ENCODE peak calls at places on chromosome 19, in six cellular contexts. F is H54, S is NB4, N is stomach, C is tibial nerve, O is ovary. A is an unnamed sample.

GRCh38 chr19:39252458-39252857 is 3.8 kb upstream of the IFNL4 start:
- DNase-seq in F (no peak), S (no peak), N (no peak), C (no peak), O (no peak), A (no peak)

GRCh38 chr19:35026418-35026817 is 3.9 kb upstream of the SCN1B start:
- DNase-seq in F (no peak), S (no peak), N (no peak), C (no peak), O (no peak), A (no peak)

GRCh38 chr19:38599722-38600121 is 18.0 kb downstream of the MAP4K1 start:
- DNase-seq in F (no peak), S (no peak), N (no peak), C (no peak), O (no peak), A (no peak)

GRCh38 chr19:47433121-47433520 is 13.8 kb upstream of the MEIS3 start:
- DNase-seq in F (no peak), S (peak; percentile 91), N (no peak), C (no peak), O (no peak), A (no peak)

GRCh38 chr19:33134571-33135041 is 2.7 kb downstream of the WDR88 start:
- DNase-seq in F (no peak), S (no peak), N (no peak), C (no peak), O (no peak), A (no peak)

GRCh38 chr19:3047307-3048189 is 14.7 kb downstream of the TLE5 start:
- DNase-seq in F (peak; percentile 100), S (peak; percentile 70), N (peak; percentile 87), C (peak; percentile 93), O (peak; percentile 91), A (peak; percentile 92)

GRCh38 chr19:1755467-1756155 is 2.3 kb downstream of the ONECUT3 start:
- DNase-seq in F (no peak), S (no peak), N (no peak), C (no peak), O (no peak), A (no peak)

GRCh38 chr19:1269065-1269477 is at the start of gene CIRBP:
- DNase-seq in F (peak; percentile 97), S (peak; percentile 96), N (peak; percentile 100), C (peak; percentile 100), O (peak; percentile 100), A (peak; percentile 100)

GRCh38 chr19:30385666-30386065 is 13.5 kb downstream of the ZNF536 start:
- DNase-seq in F (no peak), S (no peak), N (peak; percentile 14), C (no peak), O (no peak), A (no peak)

GRCh38 chr19:32012886-32013635 is 332.3 kb upstream of the ZNF507 start:
- DNase-seq in F (no peak), S (no peak), N (no peak), C (no peak), O (no peak), A (no peak)

GRCh38 chr19:56324425-56324824 is 9.8 kb upstream of the ZSCAN5A start:
- DNase-seq in F (no peak), S (no peak), N (no peak), C (no peak), O (no peak), A (no peak)

GRCh38 chr19:29293736-29294342 is 80.9 kb upstream of the UQCRFS1 start:
- DNase-seq in F (no peak), S (peak; percentile 56), N (no peak), C (no peak), O (peak; percentile 17), A (no peak)

DNA sequence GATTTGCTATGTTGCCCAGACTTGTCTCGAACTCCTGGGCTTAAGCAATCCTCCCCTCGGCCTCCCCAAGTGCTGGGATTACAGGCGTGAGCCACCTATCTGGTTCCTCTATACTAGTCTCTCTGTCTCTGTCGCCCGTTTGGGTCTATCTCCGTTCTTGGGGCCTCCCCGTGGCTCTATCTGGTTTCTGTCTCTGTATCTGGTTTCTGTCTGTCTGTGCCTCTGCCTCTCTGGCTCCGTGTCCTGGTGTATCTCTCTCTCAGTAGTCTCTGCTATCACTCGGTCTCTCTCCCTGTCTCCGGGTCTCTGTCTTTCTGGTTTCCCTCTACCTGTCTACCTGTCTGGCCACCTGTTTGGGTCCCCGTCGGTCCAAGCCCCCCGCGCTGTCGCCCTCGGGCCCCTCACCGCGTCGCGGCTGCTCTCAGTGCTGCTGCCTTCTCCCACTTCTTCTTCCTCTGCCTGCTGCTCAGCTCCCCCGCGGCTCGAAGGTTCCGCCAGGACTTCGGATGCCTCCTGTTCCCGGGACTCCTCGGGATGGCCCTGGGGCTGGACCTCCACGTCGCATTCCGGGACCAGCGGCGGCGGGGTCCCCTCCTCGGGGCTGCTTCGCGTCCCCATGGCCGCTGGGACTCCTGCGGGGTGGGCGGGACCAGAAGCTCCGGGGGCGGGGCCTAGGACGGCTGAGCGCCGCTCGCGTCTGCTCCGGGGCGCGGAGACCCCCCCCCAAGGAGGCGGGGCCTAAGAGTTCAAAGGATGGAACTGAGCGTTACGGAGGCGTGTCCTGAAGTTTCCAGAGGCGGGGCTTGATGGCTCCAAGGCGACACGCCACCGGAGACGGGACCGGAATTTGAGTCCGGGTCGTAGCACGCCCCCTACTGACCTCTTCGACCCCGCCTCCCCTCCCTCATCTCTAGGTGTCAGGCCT is 783 bp downstream of the PHLDB3 start:
- DNase-seq in F (peak; percentile 97), S (peak; percentile 73), N (peak; percentile 98), C (peak; percentile 98), O (peak; percentile 99), A (peak; percentile 98)
- TF ChIP-seq POLR2A in F (peak; percentile 32), S (no peak), N (no peak), C (peak; percentile 89), O (peak; percentile 46), A (peak; percentile 9)

GRCh38 chr19:18377026-18377425 is 8.9 kb upstream of the GDF15 start:
- DNase-seq in F (no peak), S (no peak), N (peak; percentile 63), C (no peak), O (no peak), A (no peak)
- TF ChIP-seq POLR2A in F (no peak), S (no peak), N (no peak), C (no peak), O (no peak), A (no peak)

DNA sequence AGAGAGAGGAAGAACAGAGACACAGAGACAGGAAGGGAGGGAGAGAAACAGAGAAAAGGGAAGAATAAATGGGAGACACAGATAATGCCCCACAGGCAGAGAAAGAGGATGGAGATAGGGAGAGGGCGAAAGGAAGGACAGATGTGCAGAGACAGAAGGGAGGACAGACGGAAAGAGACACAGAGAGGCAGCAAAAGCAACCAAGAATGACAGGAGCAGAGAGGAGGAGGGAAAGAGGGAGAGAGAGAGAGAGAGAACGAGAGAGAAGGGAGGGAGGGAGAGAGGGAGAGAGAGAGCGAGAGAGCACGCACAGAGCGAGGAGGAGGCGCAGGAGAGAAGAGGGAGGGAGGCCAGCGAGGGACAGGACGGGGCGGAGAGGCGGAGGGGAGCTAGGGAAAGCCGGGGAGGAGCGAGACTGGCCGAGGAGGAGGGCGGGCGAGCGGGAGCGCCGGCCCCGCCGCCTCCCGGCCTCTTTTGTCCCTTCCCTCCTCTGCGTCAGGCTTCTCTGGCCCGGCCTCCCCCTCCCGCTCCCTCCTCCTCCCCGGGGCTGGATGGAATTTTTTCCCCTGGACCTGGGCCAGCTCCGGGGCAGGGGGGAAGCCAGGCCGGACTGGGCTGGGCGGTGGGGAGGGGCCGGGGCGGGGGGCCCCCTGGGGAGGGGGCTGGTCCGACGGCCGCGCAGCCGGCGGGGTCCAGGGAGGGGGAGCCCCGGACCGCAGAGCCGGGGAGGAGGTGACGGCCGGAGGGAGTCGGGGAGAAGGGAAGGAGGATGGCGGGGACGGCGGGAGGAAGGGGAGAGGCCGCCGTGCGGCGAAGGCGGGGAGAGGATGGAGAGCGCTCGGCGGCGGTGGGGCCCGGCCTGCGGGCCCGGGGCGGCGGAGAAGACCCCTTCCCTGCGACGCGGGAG is 4.2 kb upstream of the SPACA6 start:
- DNase-seq in F (peak; percentile 56), S (no peak), N (peak; percentile 88), C (peak; percentile 90), O (peak; percentile 97), A (peak; percentile 92)
- TF ChIP-seq POLR2A in F (peak; percentile 50), S (no peak), N (no peak), C (peak; percentile 70), O (peak; percentile 22), A (no peak)

GRCh38 chr19:49020342-49020741 is 3.5 kb upstream of the LHB start:
- DNase-seq in F (no peak), S (no peak), N (peak; percentile 31), C (no peak), O (no peak), A (peak; percentile 38)

GRCh38 chr19:49017666-49018351 is 918 bp upstream of the LHB start:
- DNase-seq in F (peak; percentile 59), S (peak; percentile 81), N (peak; percentile 53), C (no peak), O (peak; percentile 62), A (peak; percentile 30)

GRCh38 chr19:49017041-49017665 is at the start of gene LHB:
- DNase-seq in F (no peak), S (no peak), N (no peak), C (no peak), O (no peak), A (no peak)

GRCh38 chr19:49020931-49021895 is 2.9 kb downstream of the CGB3 start:
- DNase-seq in F (no peak), S (peak; percentile 47), N (no peak), C (no peak), O (no peak), A (no peak)

GRCh38 chr19:49019242-49019932 is 2.5 kb upstream of the LHB start:
- DNase-seq in F (peak; percentile 37), S (peak; percentile 46), N (peak; percentile 83), C (peak; percentile 25), O (peak; percentile 75), A (peak; percentile 66)
- TF ChIP-seq POLR2A in F (no peak), S (no peak), N (no peak), C (no peak), O (no peak), A (no peak)

GRCh38 chr19:36072081-36072480 is 17.4 kb downstream of the WDR62 start:
- DNase-seq in F (no peak), S (no peak), N (no peak), C (no peak), O (no peak), A (no peak)
- TF ChIP-seq POLR2A in F (no peak), S (no peak), N (no peak), C (no peak), O (no peak), A (no peak)

GRCh38 chr19:48822514-48822913 is 11.7 kb upstream of the BCAT2 start:
- DNase-seq in F (no peak), S (no peak), N (no peak), C (no peak), O (no peak), A (no peak)
- TF ChIP-seq POLR2A in F (no peak), S (no peak), N (no peak), C (no peak), O (no peak), A (no peak)

DNA sequence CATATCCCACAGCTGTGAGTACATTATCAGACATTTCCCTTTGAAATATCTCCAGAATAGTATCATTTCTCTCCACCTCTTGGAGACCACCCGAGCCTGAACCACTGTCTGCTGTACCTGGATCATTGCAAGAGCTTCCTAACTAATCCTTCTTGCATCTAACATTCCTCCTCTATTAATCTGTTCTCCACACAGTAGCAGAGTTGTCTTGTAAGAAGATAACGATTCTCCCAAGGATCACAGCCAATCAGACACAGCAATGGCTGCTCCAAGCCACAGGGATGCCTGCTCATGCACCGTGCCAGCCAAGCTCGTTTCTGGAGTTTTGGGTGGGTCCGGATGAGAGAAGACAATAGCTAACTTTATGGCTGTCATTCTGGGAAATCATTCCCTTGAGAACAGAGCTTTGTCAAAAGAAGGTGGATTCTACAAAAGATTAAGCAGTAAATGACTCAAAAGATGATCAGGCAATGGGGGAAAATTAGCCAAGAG is 14.5 kb upstream of the LAIR1 start:
- DNase-seq in F (no peak), S (no peak), N (no peak), C (no peak), O (no peak), A (no peak)
- TF ChIP-seq POLR2A in F (no peak), S (no peak), N (no peak), C (no peak), O (no peak), A (no peak)

GRCh38 chr19:13130886-13131490 is 12.9 kb downstream of the NACC1 start:
- DNase-seq in F (no peak), S (no peak), N (no peak), C (no peak), O (no peak), A (no peak)
- TF ChIP-seq POLR2A in F (no peak), S (no peak), N (no peak), C (no peak), O (no peak), A (no peak)